ENCODE peak calls at places on chromosomes 6 and 20, in seven cellular contexts. P, E, F, Y, S, V and W are unnamed samples.

GRCh38 chr6:144264270-144265060 is 20.7 kb upstream of the UTRN start:
- DNase-seq in F (peak), Y (no peak), P (no peak), S (no peak), E (no peak), V (peak), W (peak)

GRCh38 chr6:257031-257725 is 35.1 kb upstream of the DUSP22 start:
- DNase-seq in F (no peak), P (no peak), Y (no peak), V (no peak), E (no peak), S (no peak), W (no peak)

GRCh38 chr20:52190437-52191131 is 995 bp downstream of the ZFP64 start:
- DNase-seq in P (peak), V (peak), Y (peak), E (no peak), F (peak), S (no peak), W (peak)

GRCh38 chr6:90645634-90646033 is 58.8 kb upstream of the MAP3K7 start:
- DNase-seq in Y (no peak), E (no peak), S (no peak), F (no peak), V (no peak), P (no peak), W (peak)

GRCh38 chr6:131159578-131159977 is 24.3 kb downstream of the AKAP7 start:
- DNase-seq in Y (no peak), V (no peak), P (no peak), F (no peak), S (no peak), E (no peak), W (no peak)

GRCh38 chr6:31057426-31058003 is 47.2 kb downstream of the MUC22 start:
- DNase-seq in S (no peak), F (no peak), P (no peak), V (no peak), E (no peak), Y (no peak), W (no peak)

GRCh38 chr6:81682238-81682795 is 70.2 kb downstream of the TENT5A start:
- DNase-seq in V (no peak), E (no peak), F (no peak), Y (no peak), P (no peak), S (no peak), W (peak)

GRCh38 chr6:144820270-144820669 is 535.1 kb downstream of the UTRN start:
- DNase-seq in E (no peak), Y (no peak), P (no peak), S (no peak), F (peak), V (no peak), W (no peak)

GRCh38 chr6:110635096-110635495 is 158.7 kb upstream of the SLC22A16 start:
- DNase-seq in P (no peak), E (no peak), F (no peak), Y (no peak), V (no peak), S (no peak), W (no peak)

GRCh38 chr20:16362642-16363041 is 210.6 kb downstream of the KIF16B start:
- DNase-seq in S (no peak), E (no peak), V (no peak), P (no peak), F (no peak), Y (no peak), W (no peak)

GRCh38 chr20:43448748-43449535 is 8.8 kb upstream of the SRSF6 start:
- DNase-seq in V (peak), Y (peak), S (peak), E (no peak), P (peak), F (peak), W (peak)

GRCh38 chr6:124943658-124944057 is 18.6 kb upstream of the RNF217 start:
- DNase-seq in S (no peak), Y (no peak), P (no peak), V (no peak), E (no peak), F (no peak), W (no peak)

GRCh38 chr20:58554541-58554940 is 39.3 kb upstream of the APCDD1L start:
- DNase-seq in P (no peak), Y (no peak), S (no peak), V (no peak), E (no peak), F (no peak), W (no peak)

GRCh38 chr6:3850451-3851203 is 1.5 kb downstream of the FAM50B start:
- DNase-seq in F (no peak), S (peak), P (no peak), V (no peak), Y (no peak), E (no peak), W (no peak)

GRCh38 chr20:17612287-17612974 is 42.6 kb downstream of the DSTN start:
- DNase-seq in F (no peak), E (no peak), Y (peak), S (no peak), P (no peak), V (peak), W (no peak)

GRCh38 chr6:25366785-25367657 is 87.8 kb downstream of the CARMIL1 start:
- DNase-seq in E (no peak), V (no peak), S (peak), P (no peak), Y (no peak), F (no peak), W (no peak)

GRCh38 chr6:13760307-13760706 is 48.7 kb upstream of the RANBP9 start:
- DNase-seq in V (no peak), P (no peak), E (no peak), S (no peak), F (no peak), Y (no peak), W (no peak)

GRCh38 chr6:107361568-107362270 is 97.6 kb downstream of the PDSS2 start:
- DNase-seq in Y (no peak), V (peak), E (peak), P (no peak), F (no peak), S (no peak), W (peak)

GRCh38 chr6:32079566-32080290 is 29.4 kb downstream of the TNXB start:
- DNase-seq in F (no peak), S (no peak), P (no peak), Y (no peak), E (no peak), V (no peak), W (no peak)

GRCh38 chr20:19817017-19817416 is 59.0 kb downstream of the RIN2 start:
- DNase-seq in V (peak), E (no peak), S (no peak), P (no peak), F (no peak), Y (no peak), W (no peak)

GRCh38 chr20:62824476-62825287 is 7.8 kb downstream of the COL9A3 start:
- DNase-seq in Y (peak), F (no peak), S (no peak), E (no peak), V (peak), P (peak), W (peak)

GRCh38 chr6:51001399-51001798 is 182.7 kb downstream of the TFAP2B start:
- DNase-seq in F (no peak), P (no peak), Y (no peak), V (no peak), E (no peak), S (no peak), W (no peak)

GRCh38 chr6:53492860-53493634 is 51.9 kb downstream of the GCLC start:
- DNase-seq in S (no peak), P (peak), Y (peak), F (peak), E (no peak), V (peak), W (peak)

GRCh38 chr6:157978021-157978783 is 3.5 kb upstream of the SYNJ2 start:
- DNase-seq in S (no peak), F (no peak), P (no peak), Y (no peak), E (no peak), V (no peak), W (no peak)

GRCh38 chr6:67560068-67560467 is 1075.0 kb upstream of the ADGRB3 start:
- DNase-seq in V (no peak), P (no peak), E (no peak), Y (no peak), S (no peak), F (no peak), W (no peak)

GRCh38 chr6:4503700-4504099 is 272.5 kb upstream of the CDYL start:
- DNase-seq in V (no peak), E (peak), P (no peak), F (no peak), S (no peak), Y (no peak), W (no peak)

GRCh38 chr6:137705166-137706064 is 161.6 kb upstream of the TNFAIP3 start:
- DNase-seq in V (peak), P (peak), Y (no peak), F (peak), S (no peak), E (no peak), W (peak)

GRCh38 chr20:10673831-10674683 is at the start of gene JAG1:
- DNase-seq in E (peak), F (peak), P (peak), S (peak), V (peak), Y (peak), W (peak)

GRCh38 chr20:58569211-58570125 is 54.3 kb upstream of the APCDD1L start:
- DNase-seq in P (no peak), V (no peak), F (no peak), Y (no peak), E (no peak), S (no peak), W (no peak)

GRCh38 chr6:90194371-90194841 is 102.2 kb downstream of the BACH2 start:
- DNase-seq in E (no peak), S (no peak), Y (peak), P (no peak), V (no peak), F (no peak), W (no peak)

GRCh38 chr20:64222273-64222672 is 33.3 kb upstream of the PCMTD2 start:
- DNase-seq in V (no peak), P (no peak), S (no peak), Y (no peak), E (no peak), F (no peak), W (no peak)

GRCh38 chr20:45861157-45862075 is 4.0 kb downstream of the ZSWIM3 start:
- DNase-seq in Y (no peak), S (no peak), P (no peak), E (no peak), F (no peak), V (peak), W (no peak)

GRCh38 chr6:38184041-38184779 is 364.7 kb downstream of the ZFAND3 start:
- DNase-seq in V (no peak), S (no peak), F (no peak), E (no peak), Y (no peak), P (no peak), W (no peak)
- TF ChIP-seq JUND in V (no peak), S (no peak), F (no peak), E (no peak), Y (no peak), P (no peak), W (no peak)

DNA sequence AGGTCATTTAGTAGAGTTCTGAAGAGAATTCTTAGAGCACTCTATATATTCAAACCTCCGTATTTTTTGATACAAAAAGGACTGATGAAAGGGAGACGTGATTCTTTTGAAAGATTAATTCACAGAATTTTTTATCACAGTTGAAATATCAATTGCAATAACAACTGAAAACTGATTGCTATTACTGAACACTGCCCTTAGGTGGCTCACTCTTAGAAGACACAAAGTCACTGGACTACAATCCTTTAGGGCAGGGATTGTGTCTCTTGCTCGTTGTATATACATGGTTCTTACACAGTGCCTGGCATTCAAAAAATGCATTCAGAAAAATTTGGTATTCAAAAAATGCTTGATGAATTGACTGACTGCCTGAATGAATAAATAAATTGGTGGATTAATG is 17.1 kb upstream of the CALHM6 start:
- DNase-seq in P (peak), E (no peak), F (peak), S (no peak), Y (peak), V (peak), W (peak)
- TF ChIP-seq JUND in P (no peak), E (no peak), F (no peak), S (no peak), Y (no peak), V (no peak), W (no peak)

GRCh38 chr6:39698789-39699188 is 26.4 kb downstream of the KIF6 start:
- DNase-seq in F (no peak), S (no peak), E (no peak), V (no peak), Y (no peak), P (no peak), W (peak)
- TF ChIP-seq JUND in F (no peak), S (no peak), E (no peak), V (no peak), Y (no peak), P (no peak), W (no peak)

DNA sequence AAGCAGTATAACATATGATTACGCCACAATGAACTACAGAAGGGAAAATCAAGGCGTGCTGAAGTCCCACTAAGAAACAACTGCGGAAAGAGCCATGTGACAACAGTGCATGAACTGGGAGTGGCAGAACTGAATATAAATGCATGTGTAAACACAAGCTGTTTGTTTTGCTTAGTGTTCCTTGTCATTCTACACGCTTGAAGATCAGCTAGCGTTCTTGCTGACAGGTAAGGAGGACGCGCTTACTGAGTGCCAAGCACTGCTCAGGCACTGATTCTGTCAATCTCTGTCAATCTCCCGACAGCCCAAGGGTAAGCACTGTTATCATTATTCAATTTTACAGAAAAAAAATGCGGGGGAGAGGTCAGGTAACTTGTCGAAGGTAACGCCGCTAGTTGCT is 483 bp upstream of the TBP start:
- DNase-seq in S (no peak), F (no peak), V (no peak), Y (no peak), P (no peak), E (no peak), W (peak)
- TF ChIP-seq JUND in S (no peak), F (no peak), V (no peak), Y (no peak), P (no peak), E (no peak), W (no peak)